ENCODE peak calls at places on chromosomes 3 and 15, in seven cellular contexts. One of them, this sample, is unnamed. For H3K36me3, the result is how much of the 10 kb centered on the place peaks cover.

GRCh38 chr3:165835431-165835830 is 1.8 kb downstream of the BCHE start:
- DNase-seq in H7: no peak
- DNase-seq in Caco-2: no peak
- DNase-seq in esophagus muscularis mucosa: no peak
- DNase-seq in keratinocyte: no peak
- DNase-seq in naive thymus-derived CD4-positive, alpha-beta T cell: no peak
- DNase-seq in uterus: no peak
- DNase-seq in this sample: no peak

GRCh38 chr3:191958980-191959671 is 498.2 kb downstream of the PYDC2 start:
- DNase-seq in H7: no peak
- DNase-seq in Caco-2: no peak
- DNase-seq in esophagus muscularis mucosa: no peak
- DNase-seq in keratinocyte: no peak
- DNase-seq in naive thymus-derived CD4-positive, alpha-beta T cell: no peak
- DNase-seq in uterus: no peak
- DNase-seq in this sample: no peak

GRCh38 chr15:62877276-62877857 is 165.2 kb upstream of the TPM1 start:
- DNase-seq in H7: no peak
- DNase-seq in Caco-2: no peak
- DNase-seq in esophagus muscularis mucosa: no peak
- DNase-seq in keratinocyte: no peak
- DNase-seq in naive thymus-derived CD4-positive, alpha-beta T cell: no peak
- DNase-seq in uterus: no peak
- DNase-seq in this sample: no peak

GRCh38 chr15:37134699-37135131 is 34.4 kb upstream of the MEIS2 start:
- DNase-seq in H7: peak
- DNase-seq in Caco-2: no peak
- DNase-seq in esophagus muscularis mucosa: no peak
- DNase-seq in keratinocyte: no peak
- DNase-seq in naive thymus-derived CD4-positive, alpha-beta T cell: no peak
- DNase-seq in uterus: peak
- DNase-seq in this sample: peak

GRCh38 chr15:52289629-52290081 is 5.9 kb downstream of the MYO5C start:
- DNase-seq in H7: peak
- DNase-seq in Caco-2: no peak
- DNase-seq in esophagus muscularis mucosa: no peak
- DNase-seq in keratinocyte: no peak
- DNase-seq in naive thymus-derived CD4-positive, alpha-beta T cell: no peak
- DNase-seq in uterus: no peak
- DNase-seq in this sample: no peak

GRCh38 chr3:138724433-138724832 is 110.3 kb downstream of the PIK3CB start:
- DNase-seq in H7: peak
- DNase-seq in Caco-2: no peak
- DNase-seq in esophagus muscularis mucosa: no peak
- DNase-seq in keratinocyte: no peak
- DNase-seq in naive thymus-derived CD4-positive, alpha-beta T cell: no peak
- DNase-seq in uterus: no peak
- DNase-seq in this sample: no peak

GRCh38 chr15:56232058-56232457 is 11.6 kb downstream of the RFX7 start:
- DNase-seq in H7: no peak
- DNase-seq in Caco-2: no peak
- DNase-seq in esophagus muscularis mucosa: no peak
- DNase-seq in keratinocyte: no peak
- DNase-seq in naive thymus-derived CD4-positive, alpha-beta T cell: no peak
- DNase-seq in uterus: no peak
- DNase-seq in this sample: no peak

GRCh38 chr3:63333815-63334214 is 55.7 kb downstream of the SYNPR start:
- DNase-seq in H7: no peak
- DNase-seq in Caco-2: no peak
- DNase-seq in esophagus muscularis mucosa: no peak
- DNase-seq in keratinocyte: no peak
- DNase-seq in naive thymus-derived CD4-positive, alpha-beta T cell: no peak
- DNase-seq in uterus: no peak
- DNase-seq in this sample: no peak

GRCh38 chr3:37892917-37893595 is 31.4 kb downstream of the CTDSPL start:
- DNase-seq in H7: no peak
- DNase-seq in Caco-2: no peak
- DNase-seq in esophagus muscularis mucosa: no peak
- DNase-seq in keratinocyte: no peak
- DNase-seq in naive thymus-derived CD4-positive, alpha-beta T cell: no peak
- DNase-seq in uterus: peak
- DNase-seq in this sample: no peak

GRCh38 chr3:71045917-71046282 is 537.6 kb downstream of the FOXP1 start:
- DNase-seq in H7: no peak
- DNase-seq in Caco-2: no peak
- DNase-seq in esophagus muscularis mucosa: peak
- DNase-seq in keratinocyte: no peak
- DNase-seq in naive thymus-derived CD4-positive, alpha-beta T cell: no peak
- DNase-seq in uterus: no peak
- DNase-seq in this sample: no peak

GRCh38 chr3:21778715-21779114 is 27.7 kb upstream of the ZNF385D start:
- DNase-seq in H7: no peak
- DNase-seq in Caco-2: no peak
- DNase-seq in esophagus muscularis mucosa: no peak
- DNase-seq in keratinocyte: no peak
- DNase-seq in naive thymus-derived CD4-positive, alpha-beta T cell: no peak
- DNase-seq in uterus: no peak
- DNase-seq in this sample: no peak

GRCh38 chr15:33066584-33066983 is 127.9 kb downstream of the FMN1 start:
- DNase-seq in H7: no peak
- DNase-seq in Caco-2: no peak
- DNase-seq in esophagus muscularis mucosa: no peak
- DNase-seq in keratinocyte: no peak
- DNase-seq in naive thymus-derived CD4-positive, alpha-beta T cell: no peak
- DNase-seq in uterus: no peak
- DNase-seq in this sample: no peak

GRCh38 chr3:30141178-30141581 is 465.2 kb upstream of the TGFBR2 start:
- DNase-seq in H7: no peak
- DNase-seq in Caco-2: no peak
- DNase-seq in esophagus muscularis mucosa: no peak
- DNase-seq in keratinocyte: no peak
- DNase-seq in naive thymus-derived CD4-positive, alpha-beta T cell: no peak
- DNase-seq in uterus: peak
- DNase-seq in this sample: no peak

GRCh38 chr3:129694228-129694627 is 87.8 kb upstream of the PLXND1 start:
- DNase-seq in H7: no peak
- DNase-seq in Caco-2: peak
- DNase-seq in esophagus muscularis mucosa: no peak
- DNase-seq in keratinocyte: peak
- DNase-seq in naive thymus-derived CD4-positive, alpha-beta T cell: no peak
- DNase-seq in uterus: no peak
- DNase-seq in this sample: peak

GRCh38 chr15:69734699-69735098 is 282.1 kb downstream of the RPLP1 start:
- DNase-seq in H7: no peak
- DNase-seq in Caco-2: no peak
- DNase-seq in esophagus muscularis mucosa: no peak
- DNase-seq in keratinocyte: no peak
- DNase-seq in naive thymus-derived CD4-positive, alpha-beta T cell: no peak
- DNase-seq in uterus: no peak
- DNase-seq in this sample: no peak

GRCh38 chr3:43369404-43370345 is 83.3 kb downstream of the SNRK start:
- DNase-seq in H7: no peak
- DNase-seq in Caco-2: no peak
- DNase-seq in esophagus muscularis mucosa: peak
- DNase-seq in keratinocyte: no peak
- DNase-seq in naive thymus-derived CD4-positive, alpha-beta T cell: no peak
- DNase-seq in uterus: no peak
- DNase-seq in this sample: no peak

GRCh38 chr3:127441764-127442163 is 148.8 kb downstream of the TPRA1 start:
- DNase-seq in H7: no peak
- DNase-seq in Caco-2: no peak
- DNase-seq in esophagus muscularis mucosa: no peak
- DNase-seq in keratinocyte: no peak
- DNase-seq in naive thymus-derived CD4-positive, alpha-beta T cell: no peak
- DNase-seq in uterus: peak
- DNase-seq in this sample: no peak

GRCh38 chr3:49098910-49099630 is 5.2 kb upstream of the QRICH1 start:
- DNase-seq in H7: no peak
- DNase-seq in Caco-2: no peak
- DNase-seq in esophagus muscularis mucosa: no peak
- DNase-seq in keratinocyte: no peak
- DNase-seq in naive thymus-derived CD4-positive, alpha-beta T cell: no peak
- DNase-seq in uterus: no peak
- DNase-seq in this sample: no peak

GRCh38 chr3:49093853-49094767 is at the start of gene QRICH1:
- DNase-seq in H7: peak
- DNase-seq in Caco-2: peak
- DNase-seq in esophagus muscularis mucosa: peak
- DNase-seq in keratinocyte: peak
- DNase-seq in naive thymus-derived CD4-positive, alpha-beta T cell: peak
- DNase-seq in uterus: peak
- DNase-seq in this sample: peak

GRCh38 chr3:49098429-49098828 is 4.6 kb upstream of the QRICH1 start:
- DNase-seq in H7: no peak
- DNase-seq in Caco-2: no peak
- DNase-seq in esophagus muscularis mucosa: no peak
- DNase-seq in keratinocyte: no peak
- DNase-seq in naive thymus-derived CD4-positive, alpha-beta T cell: no peak
- DNase-seq in uterus: no peak
- DNase-seq in this sample: no peak

GRCh38 chr3:49092948-49093852 is 671 bp downstream of the QRICH1 start:
- DNase-seq in H7: peak
- DNase-seq in Caco-2: peak
- DNase-seq in esophagus muscularis mucosa: peak
- DNase-seq in keratinocyte: peak
- DNase-seq in naive thymus-derived CD4-positive, alpha-beta T cell: peak
- DNase-seq in uterus: peak
- DNase-seq in this sample: peak
- H3K36me3 ChIP-seq in H7: under half
- H3K36me3 ChIP-seq in Caco-2: under half
- H3K36me3 ChIP-seq in esophagus muscularis mucosa: under half
- H3K36me3 ChIP-seq in keratinocyte: under half
- H3K36me3 ChIP-seq in naive thymus-derived CD4-positive, alpha-beta T cell: under half
- H3K36me3 ChIP-seq in uterus: under half
- H3K36me3 ChIP-seq in this sample: under half

GRCh38 chr3:183064475-183064874 is 34.8 kb downstream of the MCCC1 start:
- DNase-seq in H7: peak
- DNase-seq in Caco-2: no peak
- DNase-seq in esophagus muscularis mucosa: no peak
- DNase-seq in keratinocyte: no peak
- DNase-seq in naive thymus-derived CD4-positive, alpha-beta T cell: no peak
- DNase-seq in uterus: no peak
- DNase-seq in this sample: no peak

GRCh38 chr3:183073839-183074615 is 25.3 kb downstream of the MCCC1 start:
- DNase-seq in H7: no peak
- DNase-seq in Caco-2: no peak
- DNase-seq in esophagus muscularis mucosa: no peak
- DNase-seq in keratinocyte: no peak
- DNase-seq in naive thymus-derived CD4-positive, alpha-beta T cell: no peak
- DNase-seq in uterus: no peak
- DNase-seq in this sample: no peak

GRCh38 chr3:183074881-183075280 is 24.4 kb downstream of the MCCC1 start:
- DNase-seq in H7: no peak
- DNase-seq in Caco-2: no peak
- DNase-seq in esophagus muscularis mucosa: no peak
- DNase-seq in keratinocyte: no peak
- DNase-seq in naive thymus-derived CD4-positive, alpha-beta T cell: no peak
- DNase-seq in uterus: no peak
- DNase-seq in this sample: no peak

GRCh38 chr3:183070892-183071291 is 28.4 kb downstream of the MCCC1 start:
- DNase-seq in H7: no peak
- DNase-seq in Caco-2: no peak
- DNase-seq in esophagus muscularis mucosa: no peak
- DNase-seq in keratinocyte: no peak
- DNase-seq in naive thymus-derived CD4-positive, alpha-beta T cell: no peak
- DNase-seq in uterus: no peak
- DNase-seq in this sample: no peak

DNA sequence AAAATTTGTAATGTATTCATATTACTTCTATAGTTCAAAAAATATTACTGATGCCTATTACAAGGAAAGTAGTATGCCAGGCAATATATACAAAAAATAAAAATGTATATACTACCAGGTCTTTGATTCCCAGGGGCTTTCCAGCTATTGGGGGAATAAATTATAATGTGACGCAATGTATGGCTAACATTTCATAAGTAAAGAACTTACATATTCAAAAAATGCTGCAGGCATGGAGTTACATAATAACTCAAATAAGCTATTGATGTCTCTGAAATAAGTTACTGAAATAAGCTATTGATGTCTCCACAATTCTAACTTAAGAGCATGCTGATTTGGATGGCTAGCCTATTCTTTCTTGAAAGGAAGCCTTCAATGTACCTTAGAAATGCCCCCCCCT is 30.2 kb downstream of the MCCC1 start:
- DNase-seq in H7: no peak
- DNase-seq in Caco-2: no peak
- DNase-seq in esophagus muscularis mucosa: no peak
- DNase-seq in keratinocyte: no peak
- DNase-seq in naive thymus-derived CD4-positive, alpha-beta T cell: no peak
- DNase-seq in uterus: no peak
- DNase-seq in this sample: no peak
- H3K36me3 ChIP-seq in H7: under half
- H3K36me3 ChIP-seq in Caco-2: under half
- H3K36me3 ChIP-seq in esophagus muscularis mucosa: half or more
- H3K36me3 ChIP-seq in keratinocyte: under half
- H3K36me3 ChIP-seq in naive thymus-derived CD4-positive, alpha-beta T cell: under half
- H3K36me3 ChIP-seq in uterus: under half
- H3K36me3 ChIP-seq in this sample: under half

DNA sequence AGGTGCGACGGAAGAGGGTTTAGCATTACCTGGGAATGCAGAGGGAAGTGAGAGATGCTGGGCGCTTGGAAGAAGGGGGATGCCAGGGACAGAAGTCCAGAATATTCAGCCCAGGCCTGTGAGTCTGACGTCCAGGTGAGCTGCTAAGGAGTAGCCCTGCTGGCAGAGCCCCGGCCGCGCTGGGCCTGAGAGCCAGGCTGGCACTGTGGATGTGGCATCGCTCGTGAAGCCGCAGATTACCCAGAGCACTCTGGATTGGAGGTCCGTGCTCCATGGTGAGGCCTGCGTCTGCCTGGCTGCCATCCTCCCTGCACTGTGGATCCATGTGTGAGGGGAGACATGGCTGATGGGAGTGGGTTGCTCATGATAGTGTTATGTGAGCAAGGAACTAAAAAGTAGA is 14.5 kb downstream of the MAN2A2 start:
- DNase-seq in H7: no peak
- DNase-seq in Caco-2: no peak
- DNase-seq in esophagus muscularis mucosa: no peak
- DNase-seq in keratinocyte: no peak
- DNase-seq in naive thymus-derived CD4-positive, alpha-beta T cell: no peak
- DNase-seq in uterus: no peak
- DNase-seq in this sample: no peak
- H3K36me3 ChIP-seq in H7: under half
- H3K36me3 ChIP-seq in Caco-2: under half
- H3K36me3 ChIP-seq in esophagus muscularis mucosa: half or more
- H3K36me3 ChIP-seq in keratinocyte: under half
- H3K36me3 ChIP-seq in naive thymus-derived CD4-positive, alpha-beta T cell: under half
- H3K36me3 ChIP-seq in uterus: under half
- H3K36me3 ChIP-seq in this sample: half or more

DNA sequence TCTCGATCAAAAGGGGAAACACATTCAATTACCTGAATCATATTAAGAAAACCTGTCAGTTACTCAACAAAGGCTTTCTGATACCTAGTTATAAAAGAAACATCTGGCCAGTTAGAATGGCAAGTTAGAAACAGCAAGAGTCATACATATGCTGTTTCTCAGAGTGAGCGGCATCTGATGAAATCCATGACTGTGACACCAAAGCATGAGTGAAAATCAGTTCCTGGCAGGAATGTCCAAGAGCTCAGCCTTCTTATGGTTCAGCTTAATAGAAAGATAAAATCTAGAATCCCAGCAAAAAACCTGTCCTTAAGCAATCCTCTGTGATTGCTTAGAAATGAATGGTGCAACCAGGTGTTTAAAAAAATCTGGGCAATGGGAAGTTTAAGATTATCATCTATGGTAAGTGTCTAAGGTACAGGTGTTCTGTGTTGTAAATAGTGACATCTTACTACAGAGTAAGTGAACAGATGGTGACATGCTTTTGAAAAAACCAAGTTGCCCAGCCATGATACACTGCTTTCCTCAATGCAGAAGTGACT is 18.8 kb downstream of the B4GALT4 start:
- DNase-seq in H7: no peak
- DNase-seq in Caco-2: no peak
- DNase-seq in esophagus muscularis mucosa: no peak
- DNase-seq in keratinocyte: no peak
- DNase-seq in naive thymus-derived CD4-positive, alpha-beta T cell: no peak
- DNase-seq in uterus: no peak
- DNase-seq in this sample: peak
- H3K36me3 ChIP-seq in H7: under half
- H3K36me3 ChIP-seq in Caco-2: under half
- H3K36me3 ChIP-seq in esophagus muscularis mucosa: half or more
- H3K36me3 ChIP-seq in keratinocyte: under half
- H3K36me3 ChIP-seq in naive thymus-derived CD4-positive, alpha-beta T cell: under half
- H3K36me3 ChIP-seq in uterus: under half
- H3K36me3 ChIP-seq in this sample: half or more

This sample was measured in trophoblast cell.